ENCODE peak calls at places on chromosomes 11 and 22, in seven cellular contexts. N, F, M, P, E, Y and Z are unnamed samples. For H3K4me1, the result is how much of the 10 kb centered on the place peaks cover.

GRCh38 chr22:17397756-17398155 is 28.5 kb downstream of the CECR2 start:
- DNase-seq in Y (no peak), N (no peak), P (no peak), F (no peak), M (no peak), E (no peak), Z (no peak)

GRCh38 chr11:60939828-60940227 is 12.1 kb downstream of the SLC15A3 start:
- DNase-seq in P (no peak), Y (no peak), F (peak), E (no peak), M (no peak), N (peak), Z (no peak)

GRCh38 chr11:121104223-121104831 is 3.3 kb downstream of the TECTA start:
- DNase-seq in N (no peak), P (peak), E (peak), Y (peak), M (peak), F (no peak), Z (no peak)

GRCh38 chr11:76978818-76979217 is 55.4 kb upstream of the B3GNT6 start:
- DNase-seq in P (no peak), N (no peak), Y (no peak), E (no peak), F (no peak), M (no peak), Z (no peak)

GRCh38 chr22:24097961-24098391 is 83.3 kb upstream of the SUSD2 start:
- DNase-seq in F (no peak), M (no peak), P (no peak), N (no peak), E (no peak), Y (no peak), Z (no peak)

GRCh38 chr11:103619938-103620337 is 416.5 kb upstream of the DDI1 start:
- DNase-seq in P (no peak), M (no peak), F (no peak), E (no peak), N (no peak), Y (no peak), Z (no peak)

GRCh38 chr11:63683133-63683991 is 2.1 kb downstream of the RTN3 start:
- DNase-seq in P (no peak), E (no peak), F (peak), Y (peak), N (peak), M (no peak), Z (no peak)

GRCh38 chr11:87597696-87598095 is 560.0 kb downstream of the TMEM135 start:
- DNase-seq in Y (no peak), M (no peak), E (no peak), P (no peak), F (no peak), N (no peak), Z (no peak)

GRCh38 chr22:20776624-20777405 is 2.9 kb downstream of the SERPIND1 start:
- DNase-seq in E (no peak), Y (no peak), F (no peak), P (no peak), N (no peak), M (no peak), Z (no peak)

GRCh38 chr11:107102692-107103463 is 84.6 kb upstream of the GUCY1A2 start:
- DNase-seq in Y (no peak), N (no peak), M (no peak), E (no peak), P (peak), F (no peak), Z (peak)

GRCh38 chr11:124840666-124841065 is 24.6 kb upstream of the ROBO3 start:
- DNase-seq in E (no peak), Y (no peak), P (no peak), F (no peak), M (no peak), N (no peak), Z (no peak)

GRCh38 chr11:124839051-124839971 is 25.9 kb upstream of the ROBO3 start:
- DNase-seq in F (no peak), E (no peak), N (no peak), P (no peak), M (no peak), Y (no peak), Z (peak)

GRCh38 chr11:124841765-124842700 is 23.2 kb upstream of the ROBO3 start:
- DNase-seq in F (no peak), P (no peak), M (no peak), Y (no peak), E (no peak), N (no peak), Z (no peak)

GRCh38 chr11:124841186-124841585 is 24.0 kb upstream of the ROBO3 start:
- DNase-seq in Y (no peak), P (no peak), F (no peak), E (no peak), N (no peak), M (no peak), Z (no peak)

GRCh38 chr11:124839972-124840621 is 25.1 kb upstream of the ROBO3 start:
- DNase-seq in N (no peak), M (no peak), P (no peak), E (no peak), F (no peak), Y (no peak), Z (no peak)
- H3K4me3 ChIP-seq in N (peak), M (no peak), P (peak), E (peak), F (no peak), Y (no peak), Z (peak)

GRCh38 chr22:43241699-43242386 is 54.9 kb upstream of the TTLL12 start:
- DNase-seq in E (no peak), P (no peak), N (no peak), Y (no peak), M (no peak), F (no peak), Z (no peak)

GRCh38 chr22:43239102-43239875 is 52.4 kb upstream of the TTLL12 start:
- DNase-seq in P (no peak), E (no peak), N (no peak), Y (no peak), F (no peak), M (peak), Z (no peak)

GRCh38 chr22:43241138-43241597 is 54.2 kb upstream of the TTLL12 start:
- DNase-seq in M (no peak), N (no peak), F (no peak), E (no peak), Y (no peak), P (no peak), Z (no peak)

GRCh38 chr22:43239956-43240355 is 53.0 kb upstream of the TTLL12 start:
- DNase-seq in E (no peak), N (no peak), P (no peak), F (no peak), Y (no peak), M (no peak), Z (no peak)

DNA sequence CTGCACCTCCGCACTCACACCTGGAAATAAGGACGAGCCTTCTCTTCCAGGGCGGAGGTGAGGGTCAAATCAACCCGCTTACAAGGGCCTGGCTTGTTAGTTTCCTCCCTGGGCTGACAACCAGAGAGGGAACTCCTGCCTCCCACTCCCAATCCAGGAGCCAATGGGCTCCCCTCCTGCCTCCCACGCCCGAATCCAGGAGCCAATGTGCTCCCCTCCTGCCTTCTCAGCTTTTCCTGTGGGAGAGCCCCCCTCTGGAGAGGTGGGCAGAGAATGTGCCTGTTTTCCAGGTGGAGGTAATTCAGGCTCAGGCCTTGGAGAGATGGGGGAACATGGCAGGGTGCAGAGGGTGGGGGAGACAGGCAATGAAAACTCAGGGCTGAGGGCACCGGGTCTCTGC is 53.7 kb upstream of the TTLL12 start:
- DNase-seq in Y (no peak), N (no peak), P (no peak), F (no peak), E (no peak), M (no peak), Z (no peak)
- H3K4me1 ChIP-seq in Y (under half), N (under half), P (under half), F (under half), E (under half), M (under half), Z (under half)

DNA sequence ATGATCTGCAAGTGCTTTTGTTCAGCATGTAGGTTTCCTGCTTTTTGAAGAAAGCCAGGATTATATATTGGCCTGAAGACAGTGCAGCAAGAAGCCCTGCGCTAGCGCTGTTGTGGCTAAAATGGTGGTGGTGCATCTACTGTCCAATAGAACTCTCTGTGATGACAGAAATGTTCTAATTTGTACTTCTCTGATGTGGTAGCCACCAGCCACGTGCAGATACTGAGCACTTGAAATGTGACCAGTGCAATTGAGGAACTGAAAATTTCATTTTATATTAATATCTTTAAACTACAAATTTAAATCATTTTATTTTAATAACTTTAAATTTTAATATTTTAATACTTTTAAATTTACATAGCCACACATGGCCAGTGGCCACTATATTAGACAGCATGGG is 73.0 kb upstream of the PAX6 start:
- DNase-seq in M (no peak), E (no peak), N (no peak), P (no peak), F (no peak), Y (no peak), Z (no peak)
- H3K27ac ChIP-seq in M (no peak), E (no peak), N (no peak), P (no peak), F (no peak), Y (no peak), Z (peak)

GRCh38 chr11:46243796-46244109 is 33.7 kb upstream of the CREB3L1 start:
- DNase-seq in Y (no peak), P (no peak), E (no peak), F (no peak), M (no peak), N (no peak), Z (no peak)
- H3K4me3 ChIP-seq in Y (peak), P (peak), E (peak), F (peak), M (peak), N (peak), Z (peak)

DNA sequence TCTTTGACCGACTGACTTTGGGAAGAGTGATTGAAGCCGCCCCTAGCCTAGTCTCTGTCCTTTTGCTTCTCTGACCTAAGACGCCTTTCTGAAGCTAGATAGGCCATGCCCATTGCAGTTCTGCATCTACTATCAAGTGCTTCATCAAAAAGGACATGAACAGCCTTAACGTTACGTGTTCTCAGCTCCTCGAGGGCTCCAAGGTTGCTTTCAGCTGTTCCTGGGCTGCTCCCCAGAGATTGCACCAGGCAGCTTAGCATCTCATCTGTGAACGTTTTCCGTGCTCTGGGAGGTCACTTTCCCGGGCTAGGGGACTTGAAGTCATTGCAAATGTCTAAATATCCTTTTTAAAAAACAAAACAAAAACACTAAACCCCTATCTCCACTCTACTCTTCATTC is 13.9 kb downstream of the MICAL2 start:
- DNase-seq in N (no peak), Y (no peak), P (no peak), M (no peak), E (no peak), F (no peak), Z (peak)
- H3K4me1 ChIP-seq in N (under half), Y (under half), P (under half), M (under half), E (half or more), F (half or more), Z (under half)

GRCh38 chr22:42902875-42903510 is 45.9 kb upstream of the ARFGAP3 start:
- DNase-seq in P (no peak), N (peak), Y (no peak), E (no peak), F (peak), M (no peak), Z (no peak)
- H3K27ac ChIP-seq in P (peak), N (peak), Y (no peak), E (no peak), F (peak), M (no peak), Z (no peak)

GRCh38 chr22:31757265-31757664 is 3.4 kb downstream of the DEPDC5 start:
- DNase-seq in M (no peak), E (no peak), N (peak), F (no peak), Y (peak), P (no peak), Z (no peak)
- H3K4me3 ChIP-seq in M (no peak), E (no peak), N (no peak), F (no peak), Y (no peak), P (no peak), Z (no peak)

GRCh38 chr22:22158207-22158816 is 86.3 kb upstream of the VPREB1 start:
- DNase-seq in F (no peak), E (no peak), N (no peak), M (no peak), Y (no peak), P (no peak), Z (no peak)
- H3K4me1 ChIP-seq in F (under half), E (under half), N (under half), M (under half), Y (under half), P (under half), Z (under half)

DNA sequence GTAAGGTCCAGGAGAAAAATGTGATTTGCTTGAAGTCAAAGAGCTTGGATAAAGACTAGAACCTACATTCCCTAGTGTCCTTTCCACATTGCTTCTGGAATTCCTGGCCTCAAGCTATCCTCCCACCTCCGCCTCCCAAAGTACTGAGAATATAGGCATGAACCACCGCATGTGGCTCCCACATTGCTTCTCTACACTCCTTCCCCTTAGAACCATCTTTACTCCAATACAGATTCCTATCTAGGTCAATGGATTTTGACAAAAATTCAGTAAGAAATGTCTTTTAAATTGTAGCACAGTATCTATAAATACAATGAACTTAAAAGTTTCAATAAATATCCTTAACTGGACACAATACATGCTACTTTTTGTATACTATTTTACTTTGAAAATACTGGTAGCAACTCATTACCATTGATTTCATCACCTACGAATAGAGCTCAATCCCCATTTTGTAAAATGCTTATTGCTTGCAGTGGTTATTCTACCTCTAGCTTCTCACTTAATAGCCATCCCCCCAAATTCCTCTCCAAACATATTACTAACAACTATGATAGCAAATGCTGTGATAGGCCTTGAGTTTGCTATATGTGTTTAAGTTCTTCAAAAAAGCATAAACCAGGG is 53.4 kb downstream of the GAB2 start:
- DNase-seq in P (no peak), F (no peak), E (no peak), M (no peak), N (no peak), Y (no peak), Z (no peak)
- H3K27ac ChIP-seq in P (no peak), F (no peak), E (no peak), M (no peak), N (no peak), Y (no peak), Z (no peak)

GRCh38 chr11:72241290-72241781 is 2.6 kb downstream of the PHOX2A start:
- DNase-seq in N (no peak), F (no peak), M (no peak), Y (no peak), P (no peak), E (no peak), Z (no peak)

GRCh38 chr11:72239849-72240460 is 4.0 kb downstream of the PHOX2A start:
- DNase-seq in N (peak), F (no peak), M (no peak), P (peak), Y (peak), E (no peak), Z (no peak)

GRCh38 chr11:72242141-72242540 is 1.8 kb downstream of the PHOX2A start:
- DNase-seq in P (no peak), M (no peak), E (no peak), F (no peak), N (no peak), Y (no peak), Z (no peak)

GRCh38 chr11:72239296-72239848 is 4.6 kb downstream of the PHOX2A start:
- DNase-seq in P (peak), Y (no peak), N (peak), F (peak), M (peak), E (no peak), Z (no peak)

GRCh38 chr11:72240461-72241289 is 3.3 kb downstream of the PHOX2A start:
- DNase-seq in F (no peak), E (no peak), Y (no peak), P (peak), M (no peak), N (peak), Z (no peak)
- H3K4me3 ChIP-seq in F (no peak), E (no peak), Y (no peak), P (peak), M (no peak), N (no peak), Z (no peak)